ENCODE peak calls at places on chromosomes 13 and 19, in seven cellular contexts. G, W, C, Y, J, D and N are unnamed samples. For H3K4me1, the result is how much of the 10 kb centered on the place peaks cover.

GRCh38 chr13:98678741-98679140 is 73.7 kb downstream of the SLC15A1 start:
- DNase-seq in G (no peak), W (no peak), C (no peak), Y (no peak), J (no peak), D (no peak), N (no peak)

GRCh38 chr19:3186377-3186688 is 603 bp downstream of the NCLN start:
- DNase-seq in G (no peak), W (no peak), C (no peak), Y (no peak), J (no peak), D (no peak), N (no peak)

GRCh38 chr13:110593430-110594130 is 21.8 kb upstream of the NAXD start:
- DNase-seq in G (no peak), W (no peak), C (peak), Y (no peak), J (peak), D (peak), N (no peak)

GRCh38 chr13:85419611-85420010 is 379.6 kb downstream of the SLITRK6 start:
- DNase-seq in G (no peak), W (no peak), C (no peak), Y (no peak), J (no peak), D (no peak), N (no peak)

GRCh38 chr19:37920591-37921450 is 13.8 kb downstream of the SIPA1L3 start:
- DNase-seq in G (no peak), W (no peak), C (no peak), Y (no peak), J (no peak), D (no peak), N (no peak)

GRCh38 chr13:39273953-39274352 is 235.7 kb downstream of the NHLRC3 start:
- DNase-seq in G (no peak), W (no peak), C (no peak), Y (no peak), J (peak), D (no peak), N (no peak)

GRCh38 chr19:1324792-1325567 is 39.3 kb downstream of the EFNA2 start:
- DNase-seq in G (no peak), W (peak), C (no peak), Y (no peak), J (no peak), D (peak), N (peak)

GRCh38 chr19:54299126-54299498 is 13.9 kb downstream of the LILRA5 start:
- DNase-seq in G (no peak), W (no peak), C (no peak), Y (no peak), J (no peak), D (no peak), N (no peak)

GRCh38 chr13:26525528-26525927 is 32.0 kb upstream of the WASF3 start:
- DNase-seq in G (no peak), W (no peak), C (no peak), Y (no peak), J (no peak), D (no peak), N (no peak)

GRCh38 chr13:64936879-64937278 is 2293.3 kb downstream of the PCDH9 start:
- DNase-seq in G (no peak), W (no peak), C (no peak), Y (no peak), J (no peak), D (no peak), N (no peak)

GRCh38 chr19:32403291-32403995 is 2.1 kb upstream of the DPY19L3 start:
- DNase-seq in G (no peak), W (no peak), C (no peak), Y (no peak), J (no peak), D (no peak), N (no peak)

GRCh38 chr19:38003427-38004099 is 96.6 kb downstream of the SIPA1L3 start:
- DNase-seq in G (peak), W (peak), C (no peak), Y (peak), J (peak), D (peak), N (peak)

GRCh38 chr13:95087746-95088305 is 213.4 kb downstream of the ABCC4 start:
- DNase-seq in G (no peak), W (no peak), C (no peak), Y (no peak), J (no peak), D (no peak), N (no peak)

GRCh38 chr13:98484289-98485219 is 92.4 kb downstream of the STK24 start:
- DNase-seq in G (peak), W (peak), C (peak), Y (peak), J (no peak), D (peak), N (peak)

GRCh38 chr13:98026457-98026857 is 73.0 kb downstream of the IPO5 start:
- DNase-seq in G (no peak), W (no peak), C (no peak), Y (no peak), J (no peak), D (no peak), N (no peak)

GRCh38 chr13:98834254-98834960 is 81.9 kb upstream of the SLC15A1 start:
- DNase-seq in G (no peak), W (no peak), C (no peak), Y (no peak), J (no peak), D (no peak), N (no peak)

GRCh38 chr19:35063940-35064818 is 22.7 kb downstream of the HPN start:
- DNase-seq in G (no peak), W (no peak), C (no peak), Y (no peak), J (no peak), D (no peak), N (no peak)

GRCh38 chr13:49322702-49323101 is 75.0 kb downstream of the CDADC1 start:
- DNase-seq in G (no peak), W (no peak), C (no peak), Y (no peak), J (no peak), D (no peak), N (no peak)
- H3K4me3 ChIP-seq in G (no peak), W (no peak), C (no peak), Y (no peak), J (no peak), D (no peak), N (no peak)

GRCh38 chr19:45444318-45445041 is 20.8 kb upstream of the ERCC1 start:
- DNase-seq in G (peak), W (peak), C (peak), Y (peak), J (peak), D (peak), N (peak)

GRCh38 chr19:45445139-45445538 is 21.4 kb upstream of the ERCC1 start:
- DNase-seq in G (no peak), W (no peak), C (no peak), Y (no peak), J (no peak), D (no peak), N (no peak)

GRCh38 chr19:45448425-45448756 is 19.4 kb upstream of the FOSB start:
- DNase-seq in G (no peak), W (no peak), C (no peak), Y (no peak), J (no peak), D (no peak), N (no peak)

GRCh38 chr19:45446944-45447343 is 20.9 kb upstream of the FOSB start:
- DNase-seq in G (no peak), W (no peak), C (no peak), Y (no peak), J (no peak), D (no peak), N (no peak)

DNA sequence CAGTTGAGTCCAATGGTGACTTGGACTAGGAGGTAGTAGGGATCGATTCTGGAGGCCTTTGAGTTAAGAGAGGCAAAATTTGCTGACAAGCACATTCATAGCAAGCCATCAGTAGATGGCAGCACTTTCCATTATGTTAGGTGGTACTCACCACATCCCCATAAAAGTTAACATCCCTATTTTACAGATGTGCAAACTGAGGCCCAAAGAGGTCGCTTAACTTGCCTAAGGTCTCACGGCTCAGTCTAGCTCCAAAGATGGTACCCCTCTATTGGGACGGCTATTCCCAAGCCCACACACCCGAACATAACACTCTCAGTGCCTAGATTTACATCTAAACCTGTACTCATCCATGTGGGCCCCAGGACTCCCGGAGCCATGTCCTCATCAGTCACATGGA is 21.5 kb upstream of the FOSB start:
- DNase-seq in G (no peak), W (no peak), C (no peak), Y (no peak), J (peak), D (no peak), N (no peak)
- H3K4me1 ChIP-seq in G (under half), W (half or more), C (half or more), Y (under half), J (under half), D (under half), N (half or more)

DNA sequence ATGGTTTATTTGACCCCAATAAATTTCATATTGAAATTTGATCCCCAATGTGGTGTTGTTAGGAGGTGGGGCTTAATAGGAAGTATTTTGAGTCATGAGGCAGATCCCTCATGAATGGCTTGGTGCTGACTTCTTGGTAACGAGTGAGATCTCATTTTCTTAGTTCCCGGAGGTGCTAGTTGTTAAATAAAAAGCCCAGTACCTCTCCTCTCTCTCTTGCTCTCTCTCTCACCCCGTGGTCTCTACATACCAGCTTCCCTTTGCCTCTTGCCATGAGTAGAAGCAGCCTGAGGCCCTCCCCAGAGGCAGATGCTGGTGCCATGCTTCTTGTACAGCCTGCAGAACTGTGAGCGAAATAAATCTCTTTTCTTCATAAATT is 39.4 kb upstream of the KATNAL1 start:
- DNase-seq in G (no peak), W (no peak), C (no peak), Y (no peak), J (no peak), D (no peak), N (no peak)
- H3K4me3 ChIP-seq in G (no peak), W (no peak), C (no peak), Y (no peak), J (no peak), D (no peak), N (no peak)

GRCh38 chr19:6720369-6721112 is at the start of gene C3:
- DNase-seq in G (no peak), W (no peak), C (no peak), Y (no peak), J (no peak), D (peak), N (peak)
- H3K4me1 ChIP-seq in G (under half), W (under half), C (under half), Y (under half), J (half or more), D (under half), N (half or more)

DNA sequence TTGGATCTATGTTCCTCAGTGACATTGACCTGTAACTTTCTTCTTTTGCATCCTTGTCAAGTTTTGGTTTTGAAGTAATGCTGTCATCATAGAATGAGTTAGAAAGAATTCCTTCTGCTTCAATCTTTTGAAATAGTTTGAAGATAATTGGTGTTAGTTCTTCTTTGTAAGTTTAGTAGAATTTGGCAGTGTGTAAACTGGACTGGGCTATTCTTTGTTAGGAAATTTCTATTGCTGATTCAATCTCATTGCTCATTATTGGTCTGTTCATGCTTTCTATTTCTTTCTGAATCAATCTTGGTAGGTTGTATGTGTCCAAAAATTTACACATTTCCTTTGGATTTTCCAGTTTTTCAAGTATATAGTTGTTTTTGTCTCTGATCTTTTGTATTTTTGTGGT is 101.7 kb upstream of the SPRY2 start:
- DNase-seq in G (no peak), W (no peak), C (no peak), Y (no peak), J (no peak), D (no peak), N (no peak)
- H3K4me3 ChIP-seq in G (no peak), W (no peak), C (no peak), Y (no peak), J (no peak), D (no peak), N (no peak)

GRCh38 chr19:47615714-47616113 is 6.8 kb downstream of the BICRA start:
- DNase-seq in G (no peak), W (no peak), C (no peak), Y (no peak), J (no peak), D (no peak), N (no peak)
- H3K4me1 ChIP-seq in G (under half), W (half or more), C (half or more), Y (under half), J (under half), D (under half), N (half or more)

GRCh38 chr19:29875931-29876330 is 64.1 kb downstream of the CCNE1 start:
- DNase-seq in G (no peak), W (no peak), C (no peak), Y (no peak), J (no peak), D (no peak), N (no peak)

GRCh38 chr19:29872224-29872731 is 60.5 kb downstream of the CCNE1 start:
- DNase-seq in G (no peak), W (no peak), C (no peak), Y (peak), J (no peak), D (no peak), N (no peak)

GRCh38 chr19:29873024-29873800 is 61.4 kb downstream of the CCNE1 start:
- DNase-seq in G (no peak), W (peak), C (peak), Y (peak), J (peak), D (peak), N (peak)

GRCh38 chr19:29876414-29876813 is 64.6 kb downstream of the CCNE1 start:
- DNase-seq in G (no peak), W (no peak), C (no peak), Y (no peak), J (peak), D (no peak), N (no peak)

GRCh38 chr19:29873801-29874575 is 62.2 kb downstream of the CCNE1 start:
- DNase-seq in G (no peak), W (no peak), C (no peak), Y (no peak), J (no peak), D (no peak), N (no peak)
- H3K4me3 ChIP-seq in G (peak), W (peak), C (no peak), Y (peak), J (peak), D (peak), N (no peak)

GRCh38 chr19:39400997-39401548 is 5.6 kb upstream of the ZFP36 start:
- DNase-seq in G (no peak), W (no peak), C (no peak), Y (no peak), J (peak), D (no peak), N (no peak)
- H3K4me1 ChIP-seq in G (under half), W (half or more), C (half or more), Y (under half), J (half or more), D (under half), N (under half)

GRCh38 chr13:37001921-37002250 is 1.3 kb downstream of the EXOSC8 start:
- DNase-seq in G (no peak), W (no peak), C (no peak), Y (no peak), J (peak), D (no peak), N (no peak)
- H3K4me3 ChIP-seq in G (no peak), W (no peak), C (no peak), Y (no peak), J (peak), D (no peak), N (peak)

DNA sequence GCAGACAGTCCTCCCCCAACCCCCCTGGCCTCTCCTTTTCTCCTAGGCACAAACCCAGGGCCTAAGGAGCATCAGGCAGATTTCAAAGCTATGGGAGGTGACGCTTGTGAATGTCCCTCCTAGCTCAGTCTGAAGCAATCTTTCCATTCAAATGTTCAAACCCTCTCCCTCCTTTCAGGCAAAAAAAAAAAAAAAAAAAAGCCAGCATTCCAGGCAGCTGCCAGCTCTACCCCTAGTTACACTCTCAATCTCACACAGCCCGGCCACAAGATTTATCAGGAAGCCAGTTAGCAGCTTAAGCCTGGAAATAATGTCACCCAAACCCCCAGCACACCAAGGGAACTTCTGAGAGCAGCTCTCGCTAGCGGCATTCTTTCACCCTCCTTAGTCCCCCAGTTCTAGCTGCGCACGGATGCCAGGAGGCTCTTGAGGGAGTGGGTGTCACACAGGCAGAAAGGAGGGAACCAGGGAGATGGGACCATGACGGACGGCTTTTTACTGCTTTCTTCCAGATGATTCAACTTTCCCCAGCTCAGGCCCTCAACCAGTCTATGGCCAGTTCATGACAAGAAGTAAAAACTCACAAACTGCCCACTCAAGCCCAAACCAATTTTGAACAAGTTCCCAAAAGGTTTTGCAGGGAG is 6.3 kb downstream of the SH3GL1 start:
- DNase-seq in G (no peak), W (no peak), C (no peak), Y (no peak), J (no peak), D (no peak), N (peak)
- H3K4me1 ChIP-seq in G (half or more), W (half or more), C (half or more), Y (under half), J (under half), D (under half), N (half or more)